ENCODE peak calls at places on chromosomes 12 and 14, in seven cellular contexts. F is mesendoderm, J is mesenchymal stem cell, H is IMR-90, W is neuronal stem cell, A is trophoblast cell, Y is H1. D is an unnamed sample.

GRCh38 chr12:2397356-2398045 is 344.7 kb downstream of the CACNA1C start:
- DNase-seq in F (no peak), J (no peak), H (no peak), W (no peak), A (no peak), Y (no peak), D (no peak)

GRCh38 chr12:42919691-42920090 is 330.1 kb upstream of the PRICKLE1 start:
- DNase-seq in F (no peak), J (no peak), H (no peak), W (no peak), A (no peak), Y (no peak), D (no peak)

GRCh38 chr14:98070521-98070920 is 1201.5 kb downstream of the BCL11B start:
- DNase-seq in F (peak; percentile 5), J (no peak), H (no peak), W (no peak), A (no peak), Y (no peak), D (no peak)

GRCh38 chr14:73754911-73755360 is 40.8 kb upstream of the PNMA1 start:
- DNase-seq in F (no peak), J (peak; percentile 88), H (peak; percentile 54), W (no peak), A (no peak), Y (no peak), D (peak; percentile 28)

GRCh38 chr14:77738559-77739250 is 22.3 kb downstream of the SNW1 start:
- DNase-seq in F (no peak), J (no peak), H (peak; percentile 45), W (no peak), A (no peak), Y (no peak), D (no peak)

GRCh38 chr12:104846056-104846762 is 111.9 kb downstream of the SLC41A2 start:
- DNase-seq in F (peak; percentile 5), J (no peak), H (peak; percentile 52), W (no peak), A (no peak), Y (no peak), D (no peak)

GRCh38 chr12:101172316-101172715 is 37.7 kb downstream of the SLC5A8 start:
- DNase-seq in F (peak; percentile 93), J (no peak), H (peak; percentile 10), W (peak; percentile 4), A (peak; percentile 23), Y (peak; percentile 69), D (peak; percentile 86)

GRCh38 chr12:29899212-29899931 is 115.6 kb upstream of the TMTC1 start:
- DNase-seq in F (no peak), J (no peak), H (no peak), W (no peak), A (no peak), Y (no peak), D (no peak)

GRCh38 chr12:39144613-39145061 is 239.2 kb upstream of the CPNE8 start:
- DNase-seq in F (no peak), J (no peak), H (no peak), W (no peak), A (no peak), Y (peak; percentile 51), D (peak; percentile 60)

GRCh38 chr12:116630762-116631161 is 71.6 kb downstream of the MAP1LC3B2 start:
- DNase-seq in F (no peak), J (no peak), H (no peak), W (no peak), A (no peak), Y (no peak), D (no peak)

GRCh38 chr12:79333144-79333543 is 357.6 kb downstream of the PAWR start:
- DNase-seq in F (peak; percentile 2), J (no peak), H (no peak), W (no peak), A (no peak), Y (no peak), D (no peak)

GRCh38 chr12:108495054-108495453 is 20.0 kb upstream of the FICD start:
- DNase-seq in F (peak; percentile 59), J (peak; percentile 21), H (peak; percentile 12), W (peak; percentile 33), A (peak; percentile 22), Y (peak; percentile 80), D (peak; percentile 62)
- H4K8ac ChIP-seq in F (no peak overlapping the region), J (no peak overlapping the region), H (no peak overlapping the region), W (no peak overlapping the region), A (no peak overlapping the region), Y (no peak overlapping the region), D (no peak overlapping the region)

DNA sequence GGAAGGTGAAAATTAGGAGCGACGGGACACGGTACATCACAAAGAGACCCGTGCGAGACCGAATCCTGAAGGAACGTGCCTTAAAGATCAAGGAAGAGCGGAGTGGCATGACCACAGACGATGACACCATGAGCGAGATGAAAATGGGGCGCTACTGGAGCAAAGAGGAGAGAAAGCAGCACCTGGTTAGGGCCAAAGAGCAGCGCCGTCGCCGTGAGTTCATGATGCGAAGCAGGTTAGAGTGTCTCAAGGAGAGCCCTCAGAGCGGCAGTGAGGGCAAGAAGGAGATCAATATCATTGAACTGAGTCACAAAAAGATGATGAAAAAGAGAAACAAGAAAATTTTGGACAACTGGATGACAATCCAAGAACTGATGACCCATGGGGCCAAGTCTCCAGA is 385.3 kb downstream of the PDZRN4 start:
- DNase-seq in F (no peak), J (no peak), H (no peak), W (no peak), A (no peak), Y (no peak), D (no peak)
- H3K23ac ChIP-seq in F (no peak overlapping the region), J (no peak overlapping the region), H (no peak overlapping the region), W (no peak overlapping the region), A (no peak overlapping the region), Y (no peak overlapping the region), D (no peak overlapping the region)

GRCh38 chr12:52499836-52500560 is 6.9 kb upstream of the KRT6A start:
- DNase-seq in F (no peak), J (no peak), H (peak; percentile 34), W (no peak), A (no peak), Y (no peak), D (no peak)
- H4K8ac ChIP-seq in F (no peak overlapping the region), J (no peak overlapping the region), H (no peak overlapping the region), W (no peak overlapping the region), A (no peak overlapping the region), Y (no peak overlapping the region), D (no peak overlapping the region)

DNA sequence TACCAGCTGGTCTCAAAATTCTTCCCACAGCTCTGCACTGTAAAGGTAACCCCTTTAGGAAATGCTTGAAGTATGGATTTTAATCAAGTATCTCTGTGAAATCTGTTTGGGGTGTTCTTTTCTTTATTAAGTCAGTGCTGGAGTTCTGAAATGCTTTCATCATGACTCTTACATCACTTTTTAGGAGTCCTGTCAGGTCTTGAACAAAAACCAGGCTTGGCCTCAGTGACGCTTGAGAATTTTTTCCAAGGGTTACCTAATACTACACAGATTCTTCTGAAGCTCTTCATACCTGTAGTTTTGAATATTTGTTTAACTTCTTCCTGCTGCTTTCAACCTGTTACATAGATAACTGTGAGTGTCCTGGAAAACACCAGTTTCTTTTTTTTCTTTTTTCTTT is 47.0 kb upstream of the KCNH3 start:
- DNase-seq in F (no peak), J (peak; percentile 31), H (no peak), W (no peak), A (peak; percentile 79), Y (no peak), D (no peak)
- H3K23ac ChIP-seq in F (no peak overlapping the region), J (no peak overlapping the region), H (no peak overlapping the region), W (no peak overlapping the region), A (no peak overlapping the region), Y (no peak overlapping the region), D (no peak overlapping the region)

D was measured in H9.